ENCODE peak calls at places on chromosome 16, in seven cellular contexts. D is thoracic aorta, Q is mesenchymal stem cell, F is neural progenitor cell, G is upper lobe of right lung, L is cardiac muscle cell, H is PC-9. W is an unnamed sample.

GRCh38 chr16:24499193-24499814 is 40.1 kb upstream of the RBBP6 start:
- DNase-seq in D (no peak), Q (peak; percentile 11), F (peak; percentile 79), G (peak; percentile 36), L (peak; percentile 65), H (no peak), W (no peak)

GRCh38 chr16:67199011-67199807 is at the start of gene ELMO3:
- DNase-seq in D (no peak), Q (no peak), F (peak; percentile 87), G (peak; percentile 87), L (peak; percentile 71), H (peak; percentile 65), W (no peak)

GRCh38 chr16:21590287-21590686 is 9.1 kb upstream of the METTL9 start:
- DNase-seq in D (no peak), Q (no peak), F (no peak), G (no peak), L (no peak), H (peak; percentile 94), W (no peak)

GRCh38 chr16:66325977-66326376 is 40.5 kb upstream of the CDH5 start:
- DNase-seq in D (no peak), Q (no peak), F (no peak), G (no peak), L (no peak), H (no peak), W (no peak)

GRCh38 chr16:75256059-75256870 is 4.8 kb upstream of the BCAR1 start:
- DNase-seq in D (no peak), Q (peak; percentile 83), F (no peak), G (peak; percentile 70), L (peak; percentile 64), H (no peak), W (peak; percentile 57)

GRCh38 chr16:11232852-11233726 is 22.9 kb downstream of the SOCS1 start:
- DNase-seq in D (no peak), Q (no peak), F (no peak), G (peak; percentile 87), L (no peak), H (no peak), W (no peak)

GRCh38 chr16:49497466-49497865 is 123.9 kb downstream of the C16orf78 start:
- DNase-seq in D (no peak), Q (no peak), F (no peak), G (no peak), L (no peak), H (no peak), W (no peak)

GRCh38 chr16:19710991-19711545 is 7.0 kb downstream of the KNOP1 start:
- DNase-seq in D (no peak), Q (no peak), F (peak; percentile 55), G (no peak), L (no peak), H (no peak), W (no peak)

GRCh38 chr16:66269631-66270332 is 96.7 kb upstream of the CDH5 start:
- DNase-seq in D (no peak), Q (no peak), F (no peak), G (no peak), L (no peak), H (no peak), W (no peak)

GRCh38 chr16:56657555-56658430 is at the start of gene MT1F:
- DNase-seq in D (no peak), Q (peak; percentile 49), F (peak; percentile 89), G (peak; percentile 96), L (peak; percentile 28), H (peak; percentile 83), W (peak; percentile 85)

GRCh38 chr16:88924834-88925539 is 52.0 kb downstream of the CBFA2T3 start:
- DNase-seq in D (no peak), Q (peak; percentile 83), F (peak; percentile 61), G (no peak), L (peak; percentile 42), H (peak; percentile 80), W (no peak)

GRCh38 chr16:83744521-83744981 is 63.2 kb upstream of the HSBP1 start:
- DNase-seq in D (no peak), Q (peak; percentile 68), F (no peak), G (peak; percentile 67), L (no peak), H (peak; percentile 65), W (peak; percentile 65)

GRCh38 chr16:49470550-49470949 is 96.9 kb downstream of the C16orf78 start:
- DNase-seq in D (no peak), Q (no peak), F (no peak), G (peak; percentile 13), L (no peak), H (no peak), W (no peak)

DNA sequence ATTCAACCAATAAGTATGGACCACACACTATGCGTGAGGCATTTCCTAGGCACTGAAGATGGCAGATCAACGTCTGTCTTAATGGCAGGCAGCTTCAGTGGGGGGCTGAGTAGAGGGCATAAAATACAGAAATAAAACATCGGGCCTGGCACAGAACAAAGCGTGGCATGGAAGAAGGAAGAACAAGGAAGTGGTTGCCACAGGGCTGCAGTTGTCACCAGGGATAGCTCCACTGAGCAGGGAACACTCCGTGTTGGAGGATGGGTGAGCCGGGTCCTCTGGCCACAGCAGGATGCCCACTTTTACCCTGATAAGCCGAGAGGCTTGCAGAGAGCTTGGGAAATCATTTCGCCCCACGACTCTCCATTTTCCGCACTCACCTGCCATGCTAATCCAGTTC is 6.3 kb downstream of the CDIP1 start:
- DNase-seq in D (no peak), Q (no peak), F (no peak), G (no peak), L (no peak), H (no peak), W (no peak)
- H3K4me1 ChIP-seq in D (peaks cover 20% of the 10 kb centered on the region), Q (peaks cover 16% of the 10 kb centered on the region), F (peaks cover 14% of the 10 kb centered on the region), G (peaks cover under 1% of the 10 kb centered on the region), L (peaks cover 11% of the 10 kb centered on the region), H (no peaks in the 10 kb centered on the region), W (no peaks in the 10 kb centered on the region)

GRCh38 chr16:84909686-84910085 is 89.9 kb downstream of the CRISPLD2 start:
- DNase-seq in D (no peak), Q (no peak), F (no peak), G (no peak), L (no peak), H (no peak), W (no peak)

GRCh38 chr16:84905965-84906460 is 86.2 kb downstream of the CRISPLD2 start:
- DNase-seq in D (no peak), Q (no peak), F (no peak), G (no peak), L (no peak), H (no peak), W (no peak)

GRCh38 chr16:84907575-84907974 is 87.8 kb downstream of the CRISPLD2 start:
- DNase-seq in D (no peak), Q (peak; percentile 50), F (no peak), G (no peak), L (no peak), H (no peak), W (peak; percentile 84)

GRCh38 chr16:84911490-84912216 is 91.9 kb downstream of the CRISPLD2 start:
- DNase-seq in D (no peak), Q (peak; percentile 41), F (no peak), G (no peak), L (no peak), H (no peak), W (no peak)

DNA sequence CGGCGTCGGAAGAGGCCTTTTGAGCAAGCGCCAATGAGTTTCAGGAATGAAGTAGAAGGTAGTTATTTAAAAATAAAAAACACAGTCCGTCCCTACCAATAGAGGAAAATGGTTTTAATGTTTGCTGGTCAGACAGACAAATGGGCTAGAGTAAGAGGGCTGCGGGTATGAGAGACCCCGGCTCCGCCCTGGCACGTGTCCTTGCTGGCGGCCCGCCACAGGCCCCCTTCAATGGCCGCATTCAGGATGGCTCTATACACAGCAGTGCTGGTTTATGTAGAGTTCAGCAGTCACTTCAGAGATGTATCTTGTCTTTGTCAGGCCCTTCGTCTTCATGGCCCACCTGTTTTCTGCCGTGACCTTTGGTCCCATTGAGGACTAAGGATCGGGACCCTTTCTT is 87.3 kb downstream of the CRISPLD2 start:
- DNase-seq in D (no peak), Q (no peak), F (no peak), G (no peak), L (no peak), H (no peak), W (no peak)
- H3K4me1 ChIP-seq in D (no peaks in the 10 kb centered on the region), Q (no peaks in the 10 kb centered on the region), F (no peaks in the 10 kb centered on the region), G (peaks cover 5% of the 10 kb centered on the region), L (no peaks in the 10 kb centered on the region), H (no peaks in the 10 kb centered on the region), W (no peaks in the 10 kb centered on the region)

GRCh38 chr16:2037115-2037514 is 10.4 kb downstream of the NHERF2 start:
- DNase-seq in D (no peak), Q (no peak), F (no peak), G (no peak), L (no peak), H (no peak), W (no peak)

GRCh38 chr16:2039286-2040030 is 8.2 kb downstream of the NTHL1 start:
- DNase-seq in D (no peak), Q (peak; percentile 97), F (no peak), G (peak; percentile 83), L (no peak), H (no peak), W (peak; percentile 87)

GRCh38 chr16:2036200-2036966 is 9.7 kb downstream of the NHERF2 start:
- DNase-seq in D (no peak), Q (no peak), F (no peak), G (peak; percentile 64), L (no peak), H (no peak), W (no peak)

GRCh38 chr16:2038359-2039285 is 9.0 kb downstream of the NTHL1 start:
- DNase-seq in D (no peak), Q (no peak), F (no peak), G (no peak), L (no peak), H (no peak), W (no peak)

GRCh38 chr16:2037631-2038358 is 9.8 kb downstream of the NTHL1 start:
- DNase-seq in D (no peak), Q (no peak), F (no peak), G (peak; percentile 63), L (no peak), H (no peak), W (no peak)
- H3K4me1 ChIP-seq in D (peaks cover 31% of the 10 kb centered on the region), Q (peaks cover 91% of the 10 kb centered on the region), F (peaks cover 6% of the 10 kb centered on the region), G (peaks cover 90% of the 10 kb centered on the region), L (peaks cover 20% of the 10 kb centered on the region), H (peaks cover 41% of the 10 kb centered on the region), W (peaks cover 83% of the 10 kb centered on the region)

GRCh38 chr16:30379165-30379783 is 3.1 kb downstream of the SEPTIN1 start:
- DNase-seq in D (no peak), Q (no peak), F (no peak), G (peak; percentile 68), L (no peak), H (no peak), W (no peak)

GRCh38 chr16:30377050-30377811 is 2.6 kb downstream of the MYL11 start:
- DNase-seq in D (no peak), Q (no peak), F (peak; percentile 38), G (no peak), L (no peak), H (no peak), W (peak; percentile 63)

GRCh38 chr16:30376508-30376907 is 1.9 kb downstream of the MYL11 start:
- DNase-seq in D (no peak), Q (no peak), F (no peak), G (no peak), L (no peak), H (no peak), W (peak; percentile 64)

GRCh38 chr16:30378236-30379164 is 3.9 kb downstream of the SEPTIN1 start:
- DNase-seq in D (peak; percentile 94), Q (peak; percentile 98), F (peak; percentile 100), G (peak; percentile 100), L (peak; percentile 99), H (peak; percentile 91), W (peak; percentile 98)

DNA sequence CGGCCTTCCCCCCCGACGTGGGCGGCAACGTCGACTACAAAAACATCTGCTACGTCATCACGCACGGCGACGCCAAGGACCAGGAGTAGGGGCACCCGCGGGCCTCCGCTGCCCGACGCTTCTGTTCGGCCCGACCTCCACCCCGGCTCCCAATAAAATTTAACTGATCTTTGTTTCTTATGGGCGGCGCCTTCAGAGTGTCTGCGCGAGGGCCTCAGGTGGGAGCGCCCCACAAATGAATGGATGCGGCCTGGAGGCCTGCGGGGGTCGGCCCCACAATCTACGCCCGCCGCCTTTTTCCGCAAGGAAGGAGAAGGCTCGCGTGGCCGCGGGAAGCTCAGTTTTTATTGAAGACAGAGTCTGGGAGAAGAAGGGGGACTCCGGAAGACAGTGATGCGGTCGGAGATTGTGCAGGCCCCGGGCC is 3.2 kb downstream of the MYL11 start:
- DNase-seq in D (peak; percentile 85), Q (peak; percentile 90), F (peak; percentile 92), G (peak; percentile 98), L (peak; percentile 86), H (peak; percentile 83), W (peak; percentile 97)
- H3K4me1 ChIP-seq in D (peaks cover 7% of the 10 kb centered on the region), Q (peaks cover 18% of the 10 kb centered on the region), F (peaks cover 19% of the 10 kb centered on the region), G (peaks cover 16% of the 10 kb centered on the region), L (peaks cover 9% of the 10 kb centered on the region), H (peaks cover 19% of the 10 kb centered on the region), W (peaks cover 11% of the 10 kb centered on the region)

W was measured in tibial artery.